ENCODE peak calls at places on chromosomes 4 and X, in six cellular contexts. One of them, this sample, is unnamed.

GRCh38 chr4:155809835-155810234 is 51.0 kb downstream of the GUCY1B1 start:
- DNase-seq in WERI-Rb-1: no peak
- DNase-seq in HepG2: peak; percentile 64
- DNase-seq in OCI-LY7: peak; percentile 65
- DNase-seq in endothelial cell of umbilical vein: peak; percentile 58
- DNase-seq in foreskin keratinocyte: peak; percentile 80
- DNase-seq in this sample: no peak

GRCh38 chr4:101279377-101279871 is 67.9 kb downstream of the PPP3CA start:
- DNase-seq in endothelial cell of umbilical vein: peak; percentile 67
- DNase-seq in HepG2: no peak
- DNase-seq in foreskin keratinocyte: peak; percentile 50
- DNase-seq in OCI-LY7: peak; percentile 8
- DNase-seq in WERI-Rb-1: no peak
- DNase-seq in this sample: no peak

GRCh38 chr4:89957527-89957926 is 62.9 kb downstream of the MMRN1 start:
- DNase-seq in endothelial cell of umbilical vein: no peak
- DNase-seq in OCI-LY7: no peak
- DNase-seq in foreskin keratinocyte: no peak
- DNase-seq in WERI-Rb-1: no peak
- DNase-seq in HepG2: no peak
- DNase-seq in this sample: no peak

GRCh38 chrX:39012561-39013209 is 211.4 kb downstream of the MID1IP1 start:
- DNase-seq in endothelial cell of umbilical vein: no peak
- DNase-seq in WERI-Rb-1: no peak
- DNase-seq in foreskin keratinocyte: no peak
- DNase-seq in HepG2: no peak
- DNase-seq in OCI-LY7: no peak
- DNase-seq in this sample: no peak

GRCh38 chr4:42750091-42750490 is 93.2 kb upstream of the ATP8A1 start:
- DNase-seq in foreskin keratinocyte: no peak
- DNase-seq in OCI-LY7: peak; percentile 60
- DNase-seq in HepG2: no peak
- DNase-seq in endothelial cell of umbilical vein: peak; percentile 18
- DNase-seq in WERI-Rb-1: peak; percentile 42
- DNase-seq in this sample: no peak

GRCh38 chr4:151014521-151015457 is at the start of gene LRBA:
- DNase-seq in WERI-Rb-1: peak; percentile 96
- DNase-seq in foreskin keratinocyte: peak; percentile 85
- DNase-seq in HepG2: peak; percentile 82
- DNase-seq in endothelial cell of umbilical vein: peak; percentile 73
- DNase-seq in OCI-LY7: peak; percentile 88
- DNase-seq in this sample: peak; percentile 80

GRCh38 chrX:46554942-46555341 is 9.7 kb upstream of the ZNF674 start:
- DNase-seq in WERI-Rb-1: no peak
- DNase-seq in endothelial cell of umbilical vein: peak; percentile 25
- DNase-seq in foreskin keratinocyte: no peak
- DNase-seq in OCI-LY7: no peak
- DNase-seq in HepG2: peak; percentile 6
- DNase-seq in this sample: no peak

GRCh38 chrX:40947276-40947675 is 138.0 kb upstream of the USP9X start:
- DNase-seq in foreskin keratinocyte: no peak
- DNase-seq in HepG2: no peak
- DNase-seq in WERI-Rb-1: no peak
- DNase-seq in endothelial cell of umbilical vein: no peak
- DNase-seq in OCI-LY7: no peak
- DNase-seq in this sample: no peak

GRCh38 chr4:149884046-149884445 is 68.4 kb upstream of the IQCM start:
- DNase-seq in foreskin keratinocyte: peak; percentile 40
- DNase-seq in endothelial cell of umbilical vein: no peak
- DNase-seq in WERI-Rb-1: no peak
- DNase-seq in HepG2: no peak
- DNase-seq in OCI-LY7: no peak
- DNase-seq in this sample: no peak

GRCh38 chrX:39756086-39756883 is 341.5 kb downstream of the BCOR start:
- DNase-seq in WERI-Rb-1: no peak
- DNase-seq in OCI-LY7: no peak
- DNase-seq in endothelial cell of umbilical vein: peak; percentile 6
- DNase-seq in HepG2: no peak
- DNase-seq in foreskin keratinocyte: no peak
- DNase-seq in this sample: no peak

GRCh38 chr4:152680988-152681731 is 1.4 kb upstream of the TMEM154 start:
- DNase-seq in HepG2: no peak
- DNase-seq in OCI-LY7: peak; percentile 65
- DNase-seq in WERI-Rb-1: no peak
- DNase-seq in foreskin keratinocyte: peak; percentile 99
- DNase-seq in endothelial cell of umbilical vein: peak; percentile 82
- DNase-seq in this sample: no peak

GRCh38 chr4:165440415-165440882 is 61.6 kb downstream of the CPE start:
- DNase-seq in foreskin keratinocyte: peak; percentile 73
- DNase-seq in WERI-Rb-1: no peak
- DNase-seq in OCI-LY7: no peak
- DNase-seq in endothelial cell of umbilical vein: peak; percentile 10
- DNase-seq in HepG2: peak; percentile 23
- DNase-seq in this sample: no peak

GRCh38 chrX:68588653-68589371 is 58.7 kb upstream of the STARD8 start:
- DNase-seq in foreskin keratinocyte: peak; percentile 66
- DNase-seq in OCI-LY7: no peak
- DNase-seq in endothelial cell of umbilical vein: no peak
- DNase-seq in HepG2: no peak
- DNase-seq in WERI-Rb-1: no peak
- DNase-seq in this sample: no peak

GRCh38 chrX:47143894-47144625 is 442 bp downstream of the NDUFB11 start:
- DNase-seq in HepG2: no peak
- DNase-seq in foreskin keratinocyte: no peak
- DNase-seq in WERI-Rb-1: peak; percentile 51
- DNase-seq in OCI-LY7: no peak
- DNase-seq in endothelial cell of umbilical vein: no peak
- DNase-seq in this sample: peak; percentile 79

GRCh38 chrX:102067966-102068723 is 57.3 kb upstream of the TCEAL2 start:
- DNase-seq in HepG2: peak; percentile 1
- DNase-seq in OCI-LY7: peak; percentile 4
- DNase-seq in WERI-Rb-1: no peak
- DNase-seq in endothelial cell of umbilical vein: peak; percentile 17
- DNase-seq in foreskin keratinocyte: peak; percentile 0
- DNase-seq in this sample: no peak

GRCh38 chrX:119880552-119881437 is 9.2 kb downstream of the NDUFA1 start:
- DNase-seq in HepG2: peak; percentile 45
- DNase-seq in foreskin keratinocyte: peak; percentile 34
- DNase-seq in endothelial cell of umbilical vein: peak; percentile 44
- DNase-seq in OCI-LY7: peak; percentile 76
- DNase-seq in WERI-Rb-1: peak; percentile 40
- DNase-seq in this sample: no peak

GRCh38 chrX:32867781-32868523 is 343.4 kb downstream of the DMD start:
- DNase-seq in HepG2: no peak
- DNase-seq in WERI-Rb-1: no peak
- DNase-seq in foreskin keratinocyte: no peak
- DNase-seq in endothelial cell of umbilical vein: no peak
- DNase-seq in OCI-LY7: no peak
- DNase-seq in this sample: no peak

GRCh38 chr4:15162465-15163283 is 160.4 kb downstream of the CPEB2 start:
- DNase-seq in HepG2: peak; percentile 15
- DNase-seq in endothelial cell of umbilical vein: peak; percentile 16
- DNase-seq in OCI-LY7: peak; percentile 11
- DNase-seq in WERI-Rb-1: no peak
- DNase-seq in foreskin keratinocyte: peak; percentile 23
- DNase-seq in this sample: no peak

GRCh38 chr4:304987-305680 is at the start of gene ZNF732:
- DNase-seq in HepG2: no peak
- DNase-seq in endothelial cell of umbilical vein: peak; percentile 27
- DNase-seq in OCI-LY7: no peak
- DNase-seq in WERI-Rb-1: no peak
- DNase-seq in foreskin keratinocyte: peak; percentile 93
- DNase-seq in this sample: no peak

GRCh38 chrX:42714981-42715688 is 62.8 kb downstream of the PPP1R2C start:
- DNase-seq in HepG2: peak; percentile 14
- DNase-seq in OCI-LY7: no peak
- DNase-seq in foreskin keratinocyte: peak; percentile 50
- DNase-seq in WERI-Rb-1: peak; percentile 9
- DNase-seq in endothelial cell of umbilical vein: peak; percentile 49
- DNase-seq in this sample: no peak

GRCh38 chr4:176163041-176163440 is 32.3 kb downstream of the SPATA4 start:
- DNase-seq in WERI-Rb-1: no peak
- DNase-seq in endothelial cell of umbilical vein: no peak
- DNase-seq in foreskin keratinocyte: no peak
- DNase-seq in HepG2: no peak
- DNase-seq in OCI-LY7: no peak
- DNase-seq in this sample: no peak

GRCh38 chrX:39813631-39814246 is 284.0 kb downstream of the BCOR start:
- DNase-seq in WERI-Rb-1: peak; percentile 96
- DNase-seq in foreskin keratinocyte: no peak
- DNase-seq in OCI-LY7: no peak
- DNase-seq in HepG2: no peak
- DNase-seq in endothelial cell of umbilical vein: peak; percentile 36
- DNase-seq in this sample: peak; percentile 95

GRCh38 chr4:100188829-100189228 is 1.4 kb downstream of the DDIT4L start:
- DNase-seq in WERI-Rb-1: peak; percentile 53
- DNase-seq in endothelial cell of umbilical vein: no peak
- DNase-seq in OCI-LY7: no peak
- DNase-seq in HepG2: no peak
- DNase-seq in foreskin keratinocyte: peak; percentile 18
- DNase-seq in this sample: no peak

GRCh38 chr4:158193171-158193749 is 17.0 kb upstream of the TMEM144 start:
- DNase-seq in WERI-Rb-1: no peak
- DNase-seq in endothelial cell of umbilical vein: peak; percentile 58
- DNase-seq in foreskin keratinocyte: no peak
- DNase-seq in OCI-LY7: peak; percentile 13
- DNase-seq in HepG2: peak; percentile 43
- DNase-seq in this sample: no peak

DNA sequence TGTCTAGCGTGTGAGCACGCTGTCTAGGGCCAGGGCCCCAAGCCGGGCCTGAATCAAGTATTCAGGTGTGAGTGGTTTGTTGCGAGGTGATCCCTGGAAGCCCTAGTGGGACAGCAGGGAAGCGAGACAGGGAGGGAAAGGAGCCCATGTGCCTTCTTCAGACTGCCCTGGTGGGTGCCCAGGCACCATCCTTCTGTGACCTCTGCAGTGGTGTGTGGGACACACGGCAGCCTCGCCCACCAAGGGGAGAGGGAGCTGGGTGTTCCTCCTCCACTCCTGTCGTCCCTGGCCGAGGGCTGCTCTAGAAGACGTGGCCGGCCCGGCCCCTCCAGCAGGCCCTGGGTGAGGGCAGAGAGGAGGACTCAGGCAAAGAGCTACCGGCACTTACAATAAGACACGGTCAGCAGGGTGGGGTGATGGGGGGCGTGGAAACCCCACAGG is 47.4 kb downstream of the HTRA3 start:
- DNase-seq in foreskin keratinocyte: no peak
- DNase-seq in WERI-Rb-1: peak; percentile 7
- DNase-seq in endothelial cell of umbilical vein: no peak
- DNase-seq in OCI-LY7: no peak
- DNase-seq in HepG2: no peak
- DNase-seq in this sample: peak; percentile 63
- H3K27ac ChIP-seq in foreskin keratinocyte: no peak overlapping the region
- H3K27ac ChIP-seq in WERI-Rb-1: no peak overlapping the region
- H3K27ac ChIP-seq in endothelial cell of umbilical vein: no peak overlapping the region
- H3K27ac ChIP-seq in OCI-LY7: no peak overlapping the region
- H3K27ac ChIP-seq in HepG2: no peak overlapping the region
- H3K27ac ChIP-seq in this sample: no peak overlapping the region

GRCh38 chrX:81412428-81412827 is 210.5 kb downstream of the SH3BGRL start:
- DNase-seq in OCI-LY7: no peak
- DNase-seq in foreskin keratinocyte: no peak
- DNase-seq in WERI-Rb-1: no peak
- DNase-seq in endothelial cell of umbilical vein: no peak
- DNase-seq in HepG2: no peak
- DNase-seq in this sample: no peak

GRCh38 chrX:81411517-81411916 is 209.6 kb downstream of the SH3BGRL start:
- DNase-seq in OCI-LY7: no peak
- DNase-seq in endothelial cell of umbilical vein: no peak
- DNase-seq in foreskin keratinocyte: no peak
- DNase-seq in WERI-Rb-1: no peak
- DNase-seq in HepG2: no peak
- DNase-seq in this sample: no peak

DNA sequence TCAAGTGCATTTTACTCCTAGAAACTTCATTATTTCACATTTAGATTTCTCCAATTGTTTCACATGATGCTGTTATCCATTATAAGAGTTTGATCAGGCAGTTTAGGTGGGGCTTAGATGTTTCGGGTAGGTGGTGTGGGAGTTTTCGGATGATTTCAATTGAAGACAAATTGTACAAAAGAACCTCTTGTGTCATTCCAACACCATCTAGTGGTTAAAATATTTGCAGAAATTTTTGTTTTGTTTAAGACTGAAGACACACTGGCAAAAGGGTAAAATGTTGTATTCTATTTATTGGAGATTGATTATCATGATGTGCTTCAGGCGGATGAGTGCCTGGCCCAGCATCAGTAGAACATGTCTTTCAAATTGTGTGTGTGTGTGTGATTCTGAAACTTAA is 212.7 kb downstream of the SH3BGRL start:
- DNase-seq in foreskin keratinocyte: no peak
- DNase-seq in endothelial cell of umbilical vein: no peak
- DNase-seq in OCI-LY7: no peak
- DNase-seq in WERI-Rb-1: no peak
- DNase-seq in HepG2: no peak
- DNase-seq in this sample: no peak
- TF ChIP-seq CTCF in foreskin keratinocyte: no peak
- TF ChIP-seq CTCF in endothelial cell of umbilical vein: no peak
- TF ChIP-seq CTCF in OCI-LY7: peak; percentile 42
- TF ChIP-seq CTCF in WERI-Rb-1: no peak
- TF ChIP-seq CTCF in HepG2: no peak
- TF ChIP-seq CTCF in this sample: no peak

DNA sequence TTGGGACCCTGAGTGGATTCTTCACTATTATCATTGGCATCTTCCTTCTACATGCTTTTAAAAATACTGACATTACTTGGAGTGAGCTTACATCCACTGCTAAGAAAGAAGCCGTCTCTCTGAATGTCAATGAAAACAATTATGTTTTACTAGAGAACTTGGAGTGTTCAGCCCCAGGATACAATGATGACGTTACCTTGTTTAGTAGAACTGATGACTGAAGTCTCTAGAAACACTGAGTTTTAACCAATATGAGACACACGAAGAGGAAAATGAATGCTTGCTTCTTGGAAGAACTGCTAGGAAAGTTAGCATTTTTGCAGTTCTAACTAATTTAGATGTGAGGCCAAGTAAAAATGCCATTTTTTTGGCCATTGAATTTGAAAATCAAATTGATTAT is 19.4 kb downstream of the NIPAL1 start:
- DNase-seq in foreskin keratinocyte: no peak
- DNase-seq in endothelial cell of umbilical vein: no peak
- DNase-seq in OCI-LY7: no peak
- DNase-seq in HepG2: no peak
- DNase-seq in WERI-Rb-1: no peak
- DNase-seq in this sample: no peak
- H3K27ac ChIP-seq in foreskin keratinocyte: no peak overlapping the region
- H3K27ac ChIP-seq in endothelial cell of umbilical vein: no peak overlapping the region
- H3K27ac ChIP-seq in OCI-LY7: peak overlapping the region; percentile 92
- H3K27ac ChIP-seq in HepG2: no peak overlapping the region
- H3K27ac ChIP-seq in WERI-Rb-1: no peak overlapping the region
- H3K27ac ChIP-seq in this sample: no peak overlapping the region

GRCh38 chr4:146340798-146341197 is 126.5 kb downstream of the REELD1 start:
- DNase-seq in endothelial cell of umbilical vein: peak; percentile 37
- DNase-seq in OCI-LY7: peak; percentile 31
- DNase-seq in foreskin keratinocyte: no peak
- DNase-seq in HepG2: no peak
- DNase-seq in WERI-Rb-1: no peak
- DNase-seq in this sample: no peak
- TF ChIP-seq CTCF in endothelial cell of umbilical vein: peak; percentile 5
- TF ChIP-seq CTCF in OCI-LY7: peak; percentile 83
- TF ChIP-seq CTCF in foreskin keratinocyte: peak; percentile 70
- TF ChIP-seq CTCF in HepG2: peak; percentile 7
- TF ChIP-seq CTCF in WERI-Rb-1: peak; percentile 30
- TF ChIP-seq CTCF in this sample: peak; percentile 28

GRCh38 chr4:38367642-38368189 is 296.3 kb upstream of the KLF3 start:
- DNase-seq in HepG2: peak; percentile 35
- DNase-seq in OCI-LY7: no peak
- DNase-seq in foreskin keratinocyte: no peak
- DNase-seq in endothelial cell of umbilical vein: no peak
- DNase-seq in WERI-Rb-1: no peak
- DNase-seq in this sample: no peak
- H3K27ac ChIP-seq in HepG2: no peak overlapping the region
- H3K27ac ChIP-seq in OCI-LY7: no peak overlapping the region
- H3K27ac ChIP-seq in foreskin keratinocyte: no peak overlapping the region
- H3K27ac ChIP-seq in endothelial cell of umbilical vein: no peak overlapping the region
- H3K27ac ChIP-seq in WERI-Rb-1: no peak overlapping the region
- H3K27ac ChIP-seq in this sample: peak overlapping the region; percentile 82